ENCODE peak calls at places on chromosomes 16 and 17, in eight cellular contexts. D is effector memory CD4-positive, alpha-beta T cell; X is transverse colon; R is Panc1; N is tibial nerve; C is endothelial cell of umbilical vein; Q is IMR-90; G is astrocyte. T is an unnamed sample.

GRCh38 chr16:768428-768827 is 7.9 kb downstream of the MSLN start:
- DNase-seq in D (no peak), X (no peak), R (no peak), N (no peak), C (no peak), Q (no peak), G (no peak), T (no peak)

GRCh38 chr17:50947844-50948514 is 81.8 kb upstream of the TOB1 start:
- DNase-seq in D (no peak), X (peak; percentile 90), R (no peak), N (peak; percentile 18), C (peak; percentile 24), Q (no peak), G (no peak), T (no peak)

GRCh38 chr17:17849863-17850373 is 13.1 kb upstream of the SREBF1 start:
- DNase-seq in D (peak; percentile 55), X (peak; percentile 55), R (no peak), N (peak; percentile 58), C (peak; percentile 46), Q (peak; percentile 43), G (peak; percentile 30), T (peak; percentile 28)

GRCh38 chr17:42402121-42402516 is 13.9 kb upstream of the STAT3 start:
- DNase-seq in D (no peak), X (peak; percentile 57), R (no peak), N (no peak), C (no peak), Q (peak; percentile 57), G (no peak), T (no peak)

GRCh38 chr17:7015587-7016020 is 3.2 kb downstream of the RNASEK start:
- DNase-seq in D (no peak), X (no peak), R (no peak), N (no peak), C (no peak), Q (no peak), G (no peak), T (peak; percentile 34)

GRCh38 chr17:6995500-6996255 is at the start of gene ALOX12:
- DNase-seq in D (no peak), X (no peak), R (no peak), N (no peak), C (no peak), Q (no peak), G (no peak), T (no peak)

GRCh38 chr16:1029259-1029545 is 43.3 kb upstream of the SSTR5 start:
- DNase-seq in D (no peak), X (no peak), R (no peak), N (no peak), C (no peak), Q (no peak), G (no peak), T (no peak)

GRCh38 chr17:67151717-67152116 is 93.3 kb downstream of the HELZ start:
- DNase-seq in D (no peak), X (no peak), R (no peak), N (no peak), C (no peak), Q (peak; percentile 81), G (peak; percentile 65), T (no peak)

GRCh38 chr17:56142325-56142724 is 10.9 kb upstream of the ANKFN1 start:
- DNase-seq in D (no peak), X (no peak), R (no peak), N (no peak), C (no peak), Q (peak; percentile 95), G (peak; percentile 95), T (peak; percentile 73)

GRCh38 chr17:72477529-72477928 is 356.7 kb downstream of the SOX9 start:
- DNase-seq in D (no peak), X (peak; percentile 70), R (no peak), N (no peak), C (no peak), Q (no peak), G (no peak), T (no peak)

GRCh38 chr17:31680126-31680525 is 178.9 kb downstream of the COPRS start:
- DNase-seq in D (no peak), X (no peak), R (no peak), N (no peak), C (no peak), Q (no peak), G (no peak), T (no peak)

GRCh38 chr17:21191698-21192097 is 22.3 kb downstream of the TMEM11 start:
- DNase-seq in D (no peak), X (no peak), R (no peak), N (no peak), C (peak; percentile 71), Q (no peak), G (no peak), T (no peak)

GRCh38 chr17:14547016-14547415 is 246.1 kb downstream of the HS3ST3B1 start:
- DNase-seq in D (no peak), X (no peak), R (no peak), N (no peak), C (no peak), Q (no peak), G (no peak), T (no peak)

GRCh38 chr17:9237661-9238301 is 216.5 kb downstream of the NTN1 start:
- DNase-seq in D (no peak), X (no peak), R (no peak), N (no peak), C (no peak), Q (no peak), G (no peak), T (no peak)

GRCh38 chr17:28041844-28042656 is 427 bp upstream of the NLK start:
- DNase-seq in D (no peak), X (no peak), R (no peak), N (no peak), C (no peak), Q (peak; percentile 31), G (peak; percentile 40), T (peak; percentile 40)

DNA sequence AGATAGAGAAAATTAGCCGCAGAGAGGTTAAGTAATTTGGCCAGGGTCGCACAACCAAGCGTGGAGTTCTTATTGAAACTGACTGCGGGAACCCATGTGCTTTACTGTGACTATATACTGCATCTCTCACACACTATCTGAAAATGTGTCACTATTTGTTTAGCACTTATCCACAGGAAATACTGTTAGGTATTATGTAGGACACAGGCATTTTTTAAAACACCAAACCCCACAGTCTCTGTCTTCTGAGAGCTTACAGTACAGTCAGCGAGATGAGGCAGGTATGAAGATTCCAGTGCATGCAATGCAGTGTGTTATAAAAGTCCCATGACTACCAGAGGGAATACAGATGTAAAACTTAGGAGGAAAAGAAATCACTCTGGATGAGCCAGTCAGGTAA is 11.3 kb downstream of the RBL2 start:
- DNase-seq in D (no peak), X (no peak), R (no peak), N (no peak), C (no peak), Q (no peak), G (no peak), T (no peak)
- H3K36me3 ChIP-seq in D (peaks cover 30% of the 10 kb centered on the region), X (no peaks in the 10 kb centered on the region), R (peaks cover 2% of the 10 kb centered on the region), N (peaks cover 77% of the 10 kb centered on the region), C (no peaks in the 10 kb centered on the region), Q (peaks cover 9% of the 10 kb centered on the region), G (peaks cover 7% of the 10 kb centered on the region), T (peaks cover 63% of the 10 kb centered on the region)

DNA sequence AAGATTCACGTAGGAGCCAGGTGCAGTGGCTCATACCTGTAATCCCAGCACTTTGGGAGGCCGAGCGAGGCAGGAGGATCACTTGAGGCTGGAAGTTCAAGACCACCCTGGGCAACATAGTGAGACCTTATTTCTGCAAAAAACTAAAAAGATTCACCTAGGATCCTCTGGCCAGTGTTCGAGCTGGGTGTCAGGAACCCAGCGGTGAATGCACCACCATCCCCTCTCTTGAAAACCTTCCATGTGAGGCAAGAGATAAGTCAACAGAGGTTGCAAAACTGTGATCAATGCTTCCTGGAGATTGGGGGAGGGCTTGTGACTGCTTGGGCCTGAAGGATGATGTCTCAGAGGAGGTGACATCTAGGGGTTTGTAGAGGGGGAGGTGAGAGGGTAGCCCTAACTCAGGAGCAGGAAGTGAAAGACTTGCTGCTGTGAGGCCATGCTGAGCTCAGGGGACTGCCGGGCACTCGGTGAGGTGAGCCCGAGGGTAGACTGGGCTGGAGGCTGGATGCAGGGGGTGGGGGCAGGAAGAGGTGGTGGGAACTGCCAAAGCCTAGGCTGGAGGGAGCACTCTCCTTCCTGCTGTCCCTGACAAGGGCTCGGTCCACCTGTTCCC is 11.7 kb downstream of the GJD3 start:
- DNase-seq in D (no peak), X (no peak), R (no peak), N (no peak), C (no peak), Q (no peak), G (no peak), T (no peak)
- H3K36me3 ChIP-seq in D (peaks cover 79% of the 10 kb centered on the region), X (no peaks in the 10 kb centered on the region), R (peaks cover 3% of the 10 kb centered on the region), N (peaks cover 60% of the 10 kb centered on the region), C (peaks cover 6% of the 10 kb centered on the region), Q (peaks cover 63% of the 10 kb centered on the region), G (peaks cover 25% of the 10 kb centered on the region), T (peaks cover 54% of the 10 kb centered on the region)

DNA sequence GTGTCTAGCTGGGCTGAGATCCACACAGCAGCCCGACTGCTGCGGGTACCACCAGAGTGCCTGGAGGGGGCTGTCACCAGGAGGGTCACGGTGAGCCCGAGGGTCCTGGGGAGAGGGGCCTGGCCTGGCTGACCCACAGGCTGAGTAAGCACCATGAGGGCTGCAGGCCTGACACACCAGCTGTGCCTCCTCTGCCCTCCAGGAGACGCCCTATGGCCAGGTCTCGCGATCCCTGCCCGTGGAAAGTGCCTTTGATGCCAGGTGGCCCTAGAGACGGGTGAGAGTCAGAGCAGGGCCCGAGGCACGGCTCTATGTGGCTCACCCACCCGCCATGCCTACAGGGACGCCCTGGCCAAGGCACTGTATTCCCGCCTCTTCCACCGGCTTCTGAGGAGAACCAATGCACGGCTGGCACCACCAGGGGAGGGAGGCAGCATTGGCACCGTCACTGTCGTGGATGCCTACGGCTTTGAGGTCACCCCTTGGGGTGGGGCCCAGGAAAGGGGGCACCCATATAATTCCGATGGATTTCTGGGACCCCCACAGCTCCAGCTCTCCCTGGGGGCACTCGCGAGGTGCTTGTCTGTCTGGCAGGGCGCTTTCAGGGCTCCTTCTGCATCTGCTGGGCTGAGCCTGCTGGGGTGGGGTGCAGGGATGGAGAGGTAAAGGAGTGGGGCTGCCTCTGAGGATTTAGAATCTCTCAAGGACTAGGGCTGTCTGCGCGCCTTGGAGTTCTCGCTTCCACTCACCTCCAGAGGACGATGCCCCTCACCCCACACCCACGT is 7.1 kb downstream of the MYO15B start:
- DNase-seq in D (no peak), X (no peak), R (no peak), N (no peak), C (no peak), Q (no peak), G (no peak), T (no peak)
- H3K36me3 ChIP-seq in D (no peaks in the 10 kb centered on the region), X (no peaks in the 10 kb centered on the region), R (no peaks in the 10 kb centered on the region), N (peaks cover 37% of the 10 kb centered on the region), C (no peaks in the 10 kb centered on the region), Q (no peaks in the 10 kb centered on the region), G (no peaks in the 10 kb centered on the region), T (no peaks in the 10 kb centered on the region)

GRCh38 chr17:1651559-1651844 is 1.8 kb upstream of the RILP start:
- DNase-seq in D (no peak), X (no peak), R (no peak), N (no peak), C (no peak), Q (no peak), G (no peak), T (no peak)
- H3K36me3 ChIP-seq in D (peaks cover 64% of the 10 kb centered on the region), X (no peaks in the 10 kb centered on the region), R (peaks cover 5% of the 10 kb centered on the region), N (peaks cover 62% of the 10 kb centered on the region), C (peaks cover 34% of the 10 kb centered on the region), Q (peaks cover 54% of the 10 kb centered on the region), G (peaks cover 52% of the 10 kb centered on the region), T (peaks cover 68% of the 10 kb centered on the region)

T was measured in adipocyte.